ENCODE peak calls at places on chromosomes 11 and 22, in five cellular contexts. One of them, this sample, is unnamed. For H3K4me1, the result is how much of the 10 kb centered on the place peaks cover.

GRCh38 chr22:22520667-22521602 is 865 bp upstream of the ZNF280A start:
- DNase-seq in GM23338: peak
- DNase-seq in H9: no peak
- DNase-seq in A549: no peak
- DNase-seq in body of pancreas: no peak
- DNase-seq in this sample: no peak

GRCh38 chr22:42799462-42800405 is 57.3 kb downstream of the ARFGAP3 start:
- DNase-seq in GM23338: peak
- DNase-seq in H9: peak
- DNase-seq in A549: no peak
- DNase-seq in body of pancreas: no peak
- DNase-seq in this sample: no peak

GRCh38 chr11:65133724-65134123 is 595 bp downstream of the SYVN1 start:
- DNase-seq in GM23338: no peak
- DNase-seq in H9: no peak
- DNase-seq in A549: no peak
- DNase-seq in body of pancreas: peak
- DNase-seq in this sample: no peak

GRCh38 chr11:2762451-2762850 is 62.7 kb upstream of the KCNQ1OT1 start:
- DNase-seq in GM23338: no peak
- DNase-seq in H9: no peak
- DNase-seq in A549: no peak
- DNase-seq in body of pancreas: no peak
- DNase-seq in this sample: peak

GRCh38 chr11:10550503-10550902 is 9.5 kb upstream of the RNF141 start:
- DNase-seq in GM23338: no peak
- DNase-seq in H9: no peak
- DNase-seq in A549: no peak
- DNase-seq in body of pancreas: no peak
- DNase-seq in this sample: no peak

GRCh38 chr11:29005401-29005980 is 897.3 kb downstream of the METTL15 start:
- DNase-seq in GM23338: peak
- DNase-seq in H9: peak
- DNase-seq in A549: no peak
- DNase-seq in body of pancreas: peak
- DNase-seq in this sample: no peak

GRCh38 chr11:10108901-10109665 is 184.9 kb downstream of the SBF2 start:
- DNase-seq in GM23338: peak
- DNase-seq in H9: no peak
- DNase-seq in A549: no peak
- DNase-seq in body of pancreas: no peak
- DNase-seq in this sample: no peak

GRCh38 chr11:7666292-7666866 is 6.9 kb downstream of the CYB5R2 start:
- DNase-seq in GM23338: no peak
- DNase-seq in H9: no peak
- DNase-seq in A549: no peak
- DNase-seq in body of pancreas: peak
- DNase-seq in this sample: no peak

GRCh38 chr11:134978388-134979088 is 566.5 kb upstream of the B3GAT1 start:
- DNase-seq in GM23338: peak
- DNase-seq in H9: peak
- DNase-seq in A549: no peak
- DNase-seq in body of pancreas: no peak
- DNase-seq in this sample: no peak

GRCh38 chr11:13440100-13440855 is 22.7 kb downstream of the BTBD10 start:
- DNase-seq in GM23338: peak
- DNase-seq in H9: no peak
- DNase-seq in A549: peak
- DNase-seq in body of pancreas: peak
- DNase-seq in this sample: peak

GRCh38 chr11:63805844-63806415 is 7.3 kb upstream of the SPINDOC start:
- DNase-seq in GM23338: no peak
- DNase-seq in H9: no peak
- DNase-seq in A549: no peak
- DNase-seq in body of pancreas: no peak
- DNase-seq in this sample: no peak

GRCh38 chr11:74953448-74953847 is 4.4 kb downstream of the SPCS2 start:
- DNase-seq in GM23338: no peak
- DNase-seq in H9: no peak
- DNase-seq in A549: no peak
- DNase-seq in body of pancreas: no peak
- DNase-seq in this sample: no peak

GRCh38 chr22:32518848-32519247 is 44.2 kb downstream of the FBXO7 start:
- DNase-seq in GM23338: peak
- DNase-seq in H9: no peak
- DNase-seq in A549: no peak
- DNase-seq in body of pancreas: no peak
- DNase-seq in this sample: no peak

GRCh38 chr22:31626427-31627150 is 35.4 kb downstream of the PISD start:
- DNase-seq in GM23338: no peak
- DNase-seq in H9: peak
- DNase-seq in A549: no peak
- DNase-seq in body of pancreas: no peak
- DNase-seq in this sample: no peak

GRCh38 chr11:69637601-69637955 is 3.4 kb upstream of the CCND1 start:
- DNase-seq in GM23338: peak
- DNase-seq in H9: peak
- DNase-seq in A549: no peak
- DNase-seq in body of pancreas: no peak
- DNase-seq in this sample: no peak

GRCh38 chr22:49735411-49736311 is 92.0 kb downstream of the BRD1 start:
- DNase-seq in GM23338: no peak
- DNase-seq in H9: peak
- DNase-seq in A549: no peak
- DNase-seq in body of pancreas: no peak
- DNase-seq in this sample: no peak

GRCh38 chr11:71379722-71380121 is 68.5 kb downstream of the DHCR7 start:
- DNase-seq in GM23338: no peak
- DNase-seq in H9: no peak
- DNase-seq in A549: no peak
- DNase-seq in body of pancreas: no peak
- DNase-seq in this sample: no peak

GRCh38 chr11:110525883-110526282 is 96.1 kb downstream of the FDX1 start:
- DNase-seq in GM23338: no peak
- DNase-seq in H9: no peak
- DNase-seq in A549: no peak
- DNase-seq in body of pancreas: peak
- DNase-seq in this sample: peak

GRCh38 chr11:47971501-47971900 is 8.9 kb upstream of the PTPRJ start:
- DNase-seq in GM23338: no peak
- DNase-seq in H9: no peak
- DNase-seq in A549: no peak
- DNase-seq in body of pancreas: no peak
- DNase-seq in this sample: no peak

GRCh38 chr11:2198621-2199365 is 27.2 kb upstream of the TH start:
- DNase-seq in GM23338: no peak
- DNase-seq in H9: no peak
- DNase-seq in A549: no peak
- DNase-seq in body of pancreas: no peak
- DNase-seq in this sample: no peak

GRCh38 chr11:35087648-35088047 is 51.3 kb upstream of the CD44 start:
- DNase-seq in GM23338: no peak
- DNase-seq in H9: no peak
- DNase-seq in A549: no peak
- DNase-seq in body of pancreas: no peak
- DNase-seq in this sample: no peak

GRCh38 chr11:79486239-79486984 is 45.6 kb upstream of the TENM4 start:
- DNase-seq in GM23338: peak
- DNase-seq in H9: no peak
- DNase-seq in A549: no peak
- DNase-seq in body of pancreas: no peak
- DNase-seq in this sample: no peak

GRCh38 chr11:113781682-113782081 is 2.1 kb downstream of the CLDN25 start:
- DNase-seq in GM23338: peak
- DNase-seq in H9: no peak
- DNase-seq in A549: no peak
- DNase-seq in body of pancreas: no peak
- DNase-seq in this sample: no peak

GRCh38 chr11:77090046-77090372 is 12.6 kb upstream of the OMP start:
- DNase-seq in GM23338: no peak
- DNase-seq in H9: no peak
- DNase-seq in A549: no peak
- DNase-seq in body of pancreas: peak
- DNase-seq in this sample: no peak

GRCh38 chr11:12210200-12210599 is 99.8 kb downstream of the MICAL2 start:
- DNase-seq in GM23338: no peak
- DNase-seq in H9: no peak
- DNase-seq in A549: no peak
- DNase-seq in body of pancreas: no peak
- DNase-seq in this sample: no peak

GRCh38 chr22:49392841-49393510 is 434.7 kb downstream of the BRD1 start:
- DNase-seq in GM23338: no peak
- DNase-seq in H9: peak
- DNase-seq in A549: no peak
- DNase-seq in body of pancreas: no peak
- DNase-seq in this sample: no peak

GRCh38 chr11:66547662-66548009 is 933 bp downstream of the ACTN3 start:
- DNase-seq in GM23338: peak
- DNase-seq in H9: peak
- DNase-seq in A549: no peak
- DNase-seq in body of pancreas: no peak
- DNase-seq in this sample: no peak

GRCh38 chr11:123062892-123063395 is 1.0 kb upstream of the HSPA8 start:
- DNase-seq in GM23338: peak
- DNase-seq in H9: no peak
- DNase-seq in A549: no peak
- DNase-seq in body of pancreas: no peak
- DNase-seq in this sample: no peak

GRCh38 chr11:86565787-86566186 is 106.6 kb downstream of the ME3 start:
- DNase-seq in GM23338: no peak
- DNase-seq in H9: no peak
- DNase-seq in A549: no peak
- DNase-seq in body of pancreas: no peak
- DNase-seq in this sample: no peak

GRCh38 chr22:41834005-41834975 is 1.4 kb downstream of the SREBF2 start:
- DNase-seq in GM23338: no peak
- DNase-seq in H9: no peak
- DNase-seq in A549: no peak
- DNase-seq in body of pancreas: no peak
- DNase-seq in this sample: no peak

GRCh38 chr22:45911601-45912271 is 65.2 kb downstream of the WNT7B start:
- DNase-seq in GM23338: no peak
- DNase-seq in H9: no peak
- DNase-seq in A549: peak
- DNase-seq in body of pancreas: peak
- DNase-seq in this sample: peak

GRCh38 chr11:14898286-14899086 is 6.5 kb upstream of the CYP2R1 start:
- DNase-seq in GM23338: no peak
- DNase-seq in H9: no peak
- DNase-seq in A549: no peak
- DNase-seq in body of pancreas: peak
- DNase-seq in this sample: no peak

GRCh38 chr11:73322986-73323306 is 14.9 kb downstream of the ARHGEF17 start:
- DNase-seq in GM23338: no peak
- DNase-seq in H9: no peak
- DNase-seq in A549: no peak
- DNase-seq in body of pancreas: no peak
- DNase-seq in this sample: no peak
- H3K4me1 ChIP-seq in GM23338: under half
- H3K4me1 ChIP-seq in H9: under half
- H3K4me1 ChIP-seq in A549: under half
- H3K4me1 ChIP-seq in body of pancreas: under half
- H3K4me1 ChIP-seq in this sample: under half

DNA sequence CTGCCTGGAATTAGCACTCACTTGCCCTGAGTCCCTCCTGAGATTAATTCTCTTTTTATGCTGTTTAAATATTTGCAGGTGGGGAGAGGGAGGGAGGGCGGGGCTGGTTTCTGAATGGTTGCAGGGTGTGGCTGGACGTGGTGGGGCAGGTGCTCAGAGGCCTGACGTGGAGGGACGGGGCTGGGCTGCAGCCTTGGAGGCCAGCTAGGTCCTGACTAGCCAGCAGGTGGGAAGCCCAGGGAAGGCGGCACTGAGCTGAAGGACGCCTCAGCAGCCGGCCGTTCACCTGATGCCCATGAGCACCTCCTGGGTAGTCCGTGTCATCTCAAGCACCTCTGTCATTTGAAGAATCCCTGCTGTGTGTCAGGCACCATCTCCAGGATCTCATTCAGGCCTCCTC is 21.3 kb downstream of the SGSM1 start:
- DNase-seq in GM23338: no peak
- DNase-seq in H9: no peak
- DNase-seq in A549: no peak
- DNase-seq in body of pancreas: peak
- DNase-seq in this sample: peak
- TF ChIP-seq CTCF in GM23338: no peak
- TF ChIP-seq CTCF in H9: no peak
- TF ChIP-seq CTCF in A549: no peak
- TF ChIP-seq CTCF in body of pancreas: peak
- TF ChIP-seq CTCF in this sample: no peak

DNA sequence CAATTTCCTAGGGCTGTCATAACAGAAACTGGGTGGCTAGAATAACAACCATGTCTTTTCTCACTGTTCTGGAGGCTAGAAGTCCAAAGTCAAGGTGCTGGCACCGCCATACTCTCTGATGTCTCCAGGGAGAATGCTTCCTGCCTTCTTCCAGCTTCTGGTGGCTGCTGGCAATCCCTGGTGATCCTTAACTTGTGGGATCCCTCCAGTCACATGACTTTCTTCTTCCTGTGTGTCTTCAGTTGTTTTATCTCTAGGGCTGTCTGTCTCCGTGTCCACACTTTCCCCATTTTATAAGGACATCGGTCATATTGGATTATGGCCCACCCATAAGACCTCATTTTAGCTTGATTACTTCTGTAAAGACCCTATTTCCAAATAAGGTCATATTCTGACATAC is 6.0 kb upstream of the CSF2RB start:
- DNase-seq in GM23338: no peak
- DNase-seq in H9: no peak
- DNase-seq in A549: no peak
- DNase-seq in body of pancreas: no peak
- DNase-seq in this sample: no peak
- H3K4me1 ChIP-seq in GM23338: under half
- H3K4me1 ChIP-seq in H9: under half
- H3K4me1 ChIP-seq in A549: under half
- H3K4me1 ChIP-seq in body of pancreas: under half
- H3K4me1 ChIP-seq in this sample: under half

GRCh38 chr22:24285245-24285644 is 14.6 kb downstream of the SPECC1L start:
- DNase-seq in GM23338: no peak
- DNase-seq in H9: no peak
- DNase-seq in A549: no peak
- DNase-seq in body of pancreas: no peak
- DNase-seq in this sample: no peak

GRCh38 chr22:24290459-24290858 is 19.8 kb downstream of the SPECC1L start:
- DNase-seq in GM23338: no peak
- DNase-seq in H9: no peak
- DNase-seq in A549: no peak
- DNase-seq in body of pancreas: no peak
- DNase-seq in this sample: no peak

GRCh38 chr22:24291538-24292201 is 21.0 kb downstream of the SPECC1L start:
- DNase-seq in GM23338: no peak
- DNase-seq in H9: no peak
- DNase-seq in A549: no peak
- DNase-seq in body of pancreas: no peak
- DNase-seq in this sample: no peak

GRCh38 chr22:24289781-24290181 is 19.1 kb downstream of the SPECC1L start:
- DNase-seq in GM23338: no peak
- DNase-seq in H9: no peak
- DNase-seq in A549: no peak
- DNase-seq in body of pancreas: no peak
- DNase-seq in this sample: no peak

GRCh38 chr22:24289138-24289537 is 18.5 kb downstream of the SPECC1L start:
- DNase-seq in GM23338: no peak
- DNase-seq in H9: no peak
- DNase-seq in A549: no peak
- DNase-seq in body of pancreas: no peak
- DNase-seq in this sample: no peak
- TF ChIP-seq CTCF in GM23338: no peak
- TF ChIP-seq CTCF in H9: no peak
- TF ChIP-seq CTCF in A549: no peak
- TF ChIP-seq CTCF in body of pancreas: no peak
- TF ChIP-seq CTCF in this sample: no peak

This sample was measured in lung.